ENCODE peak calls at places on chromosomes 4 and X, in four cellular contexts. One of them, this sample, is unnamed.

GRCh38 chrX:12777670-12778069 is 13.5 kb upstream of the PRPS2 start:
- DNase-seq in MM.1S: no peak
- DNase-seq in K562: no peak
- DNase-seq in choroid plexus epithelial cell: no peak
- DNase-seq in this sample: no peak

GRCh38 chrX:139158256-139158655 is 372.3 kb upstream of the F9 start:
- DNase-seq in MM.1S: no peak
- DNase-seq in choroid plexus epithelial cell: no peak
- DNase-seq in K562: peak
- DNase-seq in this sample: peak

GRCh38 chrX:47500541-47500940 is 17.5 kb upstream of the ZNF41 start:
- DNase-seq in K562: no peak
- DNase-seq in choroid plexus epithelial cell: no peak
- DNase-seq in MM.1S: no peak
- DNase-seq in this sample: peak

GRCh38 chr4:118941149-118941548 is 52.5 kb downstream of the SYNPO2 start:
- DNase-seq in choroid plexus epithelial cell: peak
- DNase-seq in MM.1S: no peak
- DNase-seq in K562: no peak
- DNase-seq in this sample: peak

GRCh38 chr4:141899103-141899502 is 262.7 kb downstream of the IL15 start:
- DNase-seq in choroid plexus epithelial cell: no peak
- DNase-seq in K562: no peak
- DNase-seq in MM.1S: no peak
- DNase-seq in this sample: no peak

GRCh38 chrX:48894891-48895290 is 2.7 kb downstream of the TIMM17B start:
- DNase-seq in choroid plexus epithelial cell: no peak
- DNase-seq in K562: no peak
- DNase-seq in MM.1S: no peak
- DNase-seq in this sample: no peak

GRCh38 chrX:70427360-70427759 is 4.2 kb downstream of the GDPD2 start:
- DNase-seq in MM.1S: no peak
- DNase-seq in K562: no peak
- DNase-seq in choroid plexus epithelial cell: no peak
- DNase-seq in this sample: no peak

GRCh38 chr4:60201052-60201673 is 999.0 kb upstream of the ADGRL3 start:
- DNase-seq in K562: peak
- DNase-seq in choroid plexus epithelial cell: peak
- DNase-seq in MM.1S: peak
- DNase-seq in this sample: peak

GRCh38 chr4:54877006-54877405 is 219.2 kb downstream of the KIT start:
- DNase-seq in K562: no peak
- DNase-seq in choroid plexus epithelial cell: peak
- DNase-seq in MM.1S: no peak
- DNase-seq in this sample: peak

GRCh38 chrX:17773221-17773876 is 36.1 kb downstream of the SCML1 start:
- DNase-seq in K562: no peak
- DNase-seq in choroid plexus epithelial cell: no peak
- DNase-seq in MM.1S: no peak
- DNase-seq in this sample: no peak

GRCh38 chrX:146956760-146957159 is 142.2 kb upstream of the CXorf51A start:
- DNase-seq in choroid plexus epithelial cell: no peak
- DNase-seq in MM.1S: peak
- DNase-seq in K562: no peak
- DNase-seq in this sample: no peak

GRCh38 chrX:129755779-129756650 is 17.2 kb downstream of the XPNPEP2 start:
- DNase-seq in K562: peak
- DNase-seq in MM.1S: no peak
- DNase-seq in choroid plexus epithelial cell: no peak
- DNase-seq in this sample: no peak
- TF ChIP-seq CTCF in K562: peak
- TF ChIP-seq CTCF in MM.1S: no peak
- TF ChIP-seq CTCF in choroid plexus epithelial cell: peak
- TF ChIP-seq CTCF in this sample: no peak

GRCh38 chrX:45824471-45824870 is 623.8 kb upstream of the DIPK2B start:
- DNase-seq in choroid plexus epithelial cell: peak
- DNase-seq in MM.1S: no peak
- DNase-seq in K562: peak
- DNase-seq in this sample: peak
- TF ChIP-seq CTCF in choroid plexus epithelial cell: peak
- TF ChIP-seq CTCF in MM.1S: no peak
- TF ChIP-seq CTCF in K562: peak
- TF ChIP-seq CTCF in this sample: peak

GRCh38 chr4:83910693-83911092 is 374.8 kb downstream of the GPAT3 start:
- DNase-seq in choroid plexus epithelial cell: no peak
- DNase-seq in K562: no peak
- DNase-seq in MM.1S: no peak
- DNase-seq in this sample: no peak

GRCh38 chr4:83906561-83906960 is 370.7 kb downstream of the GPAT3 start:
- DNase-seq in choroid plexus epithelial cell: peak
- DNase-seq in K562: no peak
- DNase-seq in MM.1S: no peak
- DNase-seq in this sample: peak

GRCh38 chr4:83905952-83906351 is 370.0 kb downstream of the GPAT3 start:
- DNase-seq in K562: peak
- DNase-seq in choroid plexus epithelial cell: no peak
- DNase-seq in MM.1S: peak
- DNase-seq in this sample: no peak
- TF ChIP-seq CTCF in K562: peak
- TF ChIP-seq CTCF in choroid plexus epithelial cell: peak
- TF ChIP-seq CTCF in MM.1S: peak
- TF ChIP-seq CTCF in this sample: no peak

GRCh38 chr4:84481077-84481878 is 17.8 kb downstream of the NKX6-1 start:
- DNase-seq in MM.1S: no peak
- DNase-seq in K562: no peak
- DNase-seq in choroid plexus epithelial cell: no peak
- DNase-seq in this sample: no peak

GRCh38 chr4:84483738-84484137 is 15.4 kb downstream of the NKX6-1 start:
- DNase-seq in MM.1S: no peak
- DNase-seq in K562: no peak
- DNase-seq in choroid plexus epithelial cell: no peak
- DNase-seq in this sample: no peak

GRCh38 chr4:84484274-84484673 is 14.8 kb downstream of the NKX6-1 start:
- DNase-seq in MM.1S: no peak
- DNase-seq in choroid plexus epithelial cell: no peak
- DNase-seq in K562: no peak
- DNase-seq in this sample: no peak

GRCh38 chr4:84481879-84482245 is 17.2 kb downstream of the NKX6-1 start:
- DNase-seq in MM.1S: no peak
- DNase-seq in K562: no peak
- DNase-seq in choroid plexus epithelial cell: no peak
- DNase-seq in this sample: no peak

GRCh38 chr4:84482564-84483563 is 16.2 kb downstream of the NKX6-1 start:
- DNase-seq in MM.1S: no peak
- DNase-seq in choroid plexus epithelial cell: peak
- DNase-seq in K562: no peak
- DNase-seq in this sample: no peak
- TF ChIP-seq CTCF in MM.1S: no peak
- TF ChIP-seq CTCF in choroid plexus epithelial cell: peak
- TF ChIP-seq CTCF in K562: peak
- TF ChIP-seq CTCF in this sample: no peak

DNA sequence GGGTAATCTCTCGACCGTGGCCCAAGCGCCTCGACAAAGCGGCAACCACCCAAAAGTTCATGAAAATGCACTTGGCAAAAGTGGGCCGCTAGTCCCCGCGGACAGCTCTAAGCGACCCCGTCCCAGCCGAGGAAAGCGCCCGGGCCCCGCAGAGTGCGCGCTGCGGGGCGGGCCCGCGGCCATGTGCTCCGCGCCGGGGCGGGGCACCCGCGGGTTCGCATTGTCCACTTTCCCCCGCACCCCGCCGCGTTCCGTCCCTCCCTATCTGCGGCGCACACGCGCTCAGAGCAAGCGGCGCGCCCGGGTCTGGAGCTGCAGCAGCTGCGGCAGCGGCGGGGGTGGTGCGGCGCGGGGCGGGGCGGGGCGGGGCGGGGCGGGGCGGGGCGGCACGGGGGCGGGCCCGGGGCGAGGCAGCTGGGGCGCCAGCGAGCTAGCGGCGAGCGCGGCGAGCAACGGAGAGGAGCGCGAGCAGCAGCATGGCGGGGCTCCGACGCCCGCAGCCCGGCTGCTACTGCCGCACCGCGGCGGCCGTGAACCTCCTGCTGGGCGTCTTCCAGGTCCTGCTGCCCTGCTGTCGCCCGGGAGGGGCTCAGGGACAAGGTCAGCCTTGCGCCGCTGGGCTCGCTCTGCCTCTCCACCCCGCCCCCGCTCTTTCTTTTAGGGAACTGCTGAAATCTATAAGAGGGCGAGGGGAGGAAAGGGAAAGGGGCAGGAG is at the start of gene TMEM131L:
- DNase-seq in choroid plexus epithelial cell: peak
- DNase-seq in K562: peak
- DNase-seq in MM.1S: peak
- DNase-seq in this sample: peak
- TF ChIP-seq CTCF in choroid plexus epithelial cell: peak
- TF ChIP-seq CTCF in K562: peak
- TF ChIP-seq CTCF in MM.1S: no peak
- TF ChIP-seq CTCF in this sample: no peak

GRCh38 chr4:4575284-4576211 is 33.7 kb upstream of the STX18 start:
- DNase-seq in choroid plexus epithelial cell: peak
- DNase-seq in MM.1S: peak
- DNase-seq in K562: peak
- DNase-seq in this sample: peak
- TF ChIP-seq CTCF in choroid plexus epithelial cell: peak
- TF ChIP-seq CTCF in MM.1S: peak
- TF ChIP-seq CTCF in K562: peak
- TF ChIP-seq CTCF in this sample: peak